ENCODE peak calls at places on chromosomes 4 and X, in seven cellular contexts. One of them, this sample, is unnamed.
A peak's percentile ranks its signal among the peaks of the same experiment; 100 is the strongest.

GRCh38 chr4:123588631-123589223 is 192.1 kb downstream of the SPRY1 start:
- DNase-seq in CD4-positive, alpha-beta memory T cell: no peak
- DNase-seq in upper lobe of left lung: no peak
- DNase-seq in GM03348: no peak
- DNase-seq in kidney epithelial cell: peak; percentile 19
- DNase-seq in iPS-NIHi11: no peak
- DNase-seq in mucosa of gallbladder: peak; percentile 20
- DNase-seq in this sample: peak; percentile 23

GRCh38 chr4:73922317-73922716 is 53.1 kb downstream of the CXCL1 start:
- DNase-seq in GM03348: no peak
- DNase-seq in CD4-positive, alpha-beta memory T cell: no peak
- DNase-seq in kidney epithelial cell: no peak
- DNase-seq in upper lobe of left lung: no peak
- DNase-seq in mucosa of gallbladder: no peak
- DNase-seq in iPS-NIHi11: no peak
- DNase-seq in this sample: no peak

GRCh38 chr4:120865985-120866384 is 56.5 kb downstream of the PRDM5 start:
- DNase-seq in iPS-NIHi11: peak; percentile 34
- DNase-seq in CD4-positive, alpha-beta memory T cell: no peak
- DNase-seq in kidney epithelial cell: peak; percentile 86
- DNase-seq in mucosa of gallbladder: no peak
- DNase-seq in upper lobe of left lung: no peak
- DNase-seq in GM03348: no peak
- DNase-seq in this sample: no peak

GRCh38 chrX:141405878-141406492 is 163.7 kb upstream of the SPANXC start:
- DNase-seq in iPS-NIHi11: no peak
- DNase-seq in upper lobe of left lung: no peak
- DNase-seq in CD4-positive, alpha-beta memory T cell: no peak
- DNase-seq in kidney epithelial cell: peak; percentile 38
- DNase-seq in GM03348: peak; percentile 15
- DNase-seq in mucosa of gallbladder: no peak
- DNase-seq in this sample: peak; percentile 60

GRCh38 chr4:108742451-108742850 is 20.4 kb downstream of the ETNPPL start:
- DNase-seq in kidney epithelial cell: no peak
- DNase-seq in CD4-positive, alpha-beta memory T cell: no peak
- DNase-seq in iPS-NIHi11: no peak
- DNase-seq in upper lobe of left lung: no peak
- DNase-seq in mucosa of gallbladder: no peak
- DNase-seq in GM03348: no peak
- DNase-seq in this sample: no peak

GRCh38 chr4:16199132-16199531 is 27.1 kb downstream of the TAPT1 start:
- DNase-seq in GM03348: peak; percentile 20
- DNase-seq in upper lobe of left lung: no peak
- DNase-seq in kidney epithelial cell: no peak
- DNase-seq in CD4-positive, alpha-beta memory T cell: no peak
- DNase-seq in mucosa of gallbladder: no peak
- DNase-seq in iPS-NIHi11: no peak
- DNase-seq in this sample: no peak

GRCh38 chr4:29966386-29966785 is 753.8 kb upstream of the PCDH7 start:
- DNase-seq in GM03348: no peak
- DNase-seq in mucosa of gallbladder: no peak
- DNase-seq in upper lobe of left lung: no peak
- DNase-seq in kidney epithelial cell: no peak
- DNase-seq in iPS-NIHi11: no peak
- DNase-seq in CD4-positive, alpha-beta memory T cell: no peak
- DNase-seq in this sample: no peak

GRCh38 chr4:101229116-101229515 is 118.2 kb downstream of the PPP3CA start:
- DNase-seq in kidney epithelial cell: no peak
- DNase-seq in mucosa of gallbladder: no peak
- DNase-seq in iPS-NIHi11: no peak
- DNase-seq in GM03348: peak; percentile 32
- DNase-seq in upper lobe of left lung: no peak
- DNase-seq in CD4-positive, alpha-beta memory T cell: no peak
- DNase-seq in this sample: no peak

GRCh38 chrX:136268051-136269048 is 17.1 kb upstream of the MAP7D3 start:
- DNase-seq in iPS-NIHi11: peak; percentile 15
- DNase-seq in mucosa of gallbladder: peak; percentile 44
- DNase-seq in upper lobe of left lung: no peak
- DNase-seq in GM03348: peak; percentile 37
- DNase-seq in CD4-positive, alpha-beta memory T cell: peak; percentile 34
- DNase-seq in kidney epithelial cell: no peak
- DNase-seq in this sample: peak; percentile 2

GRCh38 chr4:123976285-123976684 is 579.7 kb downstream of the SPRY1 start:
- DNase-seq in iPS-NIHi11: peak; percentile 44
- DNase-seq in GM03348: no peak
- DNase-seq in CD4-positive, alpha-beta memory T cell: no peak
- DNase-seq in mucosa of gallbladder: no peak
- DNase-seq in upper lobe of left lung: no peak
- DNase-seq in kidney epithelial cell: no peak
- DNase-seq in this sample: no peak

GRCh38 chr4:118740869-118741268 is 55.7 kb downstream of the METTL14 start:
- DNase-seq in kidney epithelial cell: no peak
- DNase-seq in upper lobe of left lung: no peak
- DNase-seq in mucosa of gallbladder: no peak
- DNase-seq in GM03348: no peak
- DNase-seq in iPS-NIHi11: no peak
- DNase-seq in CD4-positive, alpha-beta memory T cell: no peak
- DNase-seq in this sample: no peak

GRCh38 chrX:23819385-23820234 is 36.6 kb downstream of the SAT1 start:
- DNase-seq in mucosa of gallbladder: no peak
- DNase-seq in GM03348: peak; percentile 6
- DNase-seq in kidney epithelial cell: peak; percentile 25
- DNase-seq in upper lobe of left lung: no peak
- DNase-seq in iPS-NIHi11: no peak
- DNase-seq in CD4-positive, alpha-beta memory T cell: no peak
- DNase-seq in this sample: no peak

GRCh38 chr4:105092768-105093167 is 53.9 kb upstream of the TET2 start:
- DNase-seq in mucosa of gallbladder: no peak
- DNase-seq in upper lobe of left lung: no peak
- DNase-seq in iPS-NIHi11: no peak
- DNase-seq in CD4-positive, alpha-beta memory T cell: no peak
- DNase-seq in GM03348: peak; percentile 4
- DNase-seq in kidney epithelial cell: no peak
- DNase-seq in this sample: no peak

GRCh38 chr4:14428125-14428524 is 574.2 kb upstream of the CPEB2 start:
- DNase-seq in GM03348: no peak
- DNase-seq in kidney epithelial cell: no peak
- DNase-seq in CD4-positive, alpha-beta memory T cell: no peak
- DNase-seq in upper lobe of left lung: no peak
- DNase-seq in mucosa of gallbladder: no peak
- DNase-seq in iPS-NIHi11: no peak
- DNase-seq in this sample: no peak

This sample was measured in MG63.